ENCODE peak calls at places on chromosome 22, in eight cellular contexts. T, X, R, D, C, O, G and L are unnamed samples.

GRCh38 chr22:42862045-42862734 is 5.1 kb upstream of the ARFGAP3 start:
- DNase-seq in T (no peak), X (no peak), R (no peak), D (no peak), C (no peak), O (no peak), G (no peak), L (no peak)

GRCh38 chr22:39634530-39635399 is 64.2 kb downstream of the CACNA1I start:
- DNase-seq in T (no peak), X (peak), R (no peak), D (peak), C (no peak), O (no peak), G (no peak), L (no peak)

GRCh38 chr22:29315286-29316195 is at the start of gene RASL10A:
- DNase-seq in T (no peak), X (no peak), R (no peak), D (peak), C (peak), O (no peak), G (no peak), L (no peak)

GRCh38 chr22:17874231-17874630 is 100.0 kb upstream of the BID start:
- DNase-seq in T (no peak), X (no peak), R (no peak), D (no peak), C (no peak), O (no peak), G (no peak), L (no peak)

GRCh38 chr22:29253561-29254282 is 14.1 kb downstream of the RHBDD3 start:
- DNase-seq in T (no peak), X (no peak), R (no peak), D (no peak), C (no peak), O (no peak), G (no peak), L (no peak)

GRCh38 chr22:44957267-44957905 is 52.4 kb downstream of the PHF21B start:
- DNase-seq in T (no peak), X (no peak), R (no peak), D (peak), C (no peak), O (no peak), G (no peak), L (no peak)

GRCh38 chr22:27173530-27173929 is 516.1 kb downstream of the MIAT start:
- DNase-seq in T (no peak), X (no peak), R (no peak), D (no peak), C (no peak), O (no peak), G (no peak), L (no peak)

GRCh38 chr22:38204784-38205183 is 3.0 kb downstream of the MAFF start:
- DNase-seq in T (no peak), X (no peak), R (no peak), D (no peak), C (peak), O (no peak), G (no peak), L (no peak)

GRCh38 chr22:16803255-16803917 is 21.8 kb downstream of the XKR3 start:
- DNase-seq in T (no peak), X (no peak), R (no peak), D (no peak), C (no peak), O (no peak), G (no peak), L (no peak)